ENCODE peak calls at places on chromosome 1, in seven cellular contexts. C, B, G, H, U, W and Z are unnamed samples.

GRCh38 chr1:3068400-3069361 is at the start of gene PRDM16:
- DNase-seq in G (peak), C (peak), U (peak), B (peak), W (peak), H (peak), Z (peak)

GRCh38 chr1:117825414-117825813 is 104.0 kb downstream of the GDAP2 start:
- DNase-seq in C (no peak), H (no peak), W (no peak), B (no peak), U (no peak), G (peak), Z (no peak)

GRCh38 chr1:6899621-6900020 is 114.4 kb downstream of the CAMTA1 start:
- DNase-seq in H (no peak), U (no peak), B (no peak), W (no peak), C (no peak), G (no peak), Z (no peak)

GRCh38 chr1:228836954-228837481 is 101.7 kb downstream of the RHOU start:
- DNase-seq in W (no peak), C (no peak), G (no peak), H (no peak), U (peak), B (no peak), Z (no peak)

GRCh38 chr1:8495928-8496401 is 178.1 kb downstream of the SLC45A1 start:
- DNase-seq in H (no peak), W (no peak), B (no peak), C (no peak), G (no peak), U (no peak), Z (no peak)

GRCh38 chr1:95068956-95069710 is 3.6 kb downstream of the ALG14 start:
- DNase-seq in W (no peak), B (no peak), U (peak), G (no peak), H (no peak), C (no peak), Z (no peak)

GRCh38 chr1:6260961-6261614 is at the start of gene GPR153:
- DNase-seq in C (peak), G (peak), H (no peak), W (no peak), B (peak), U (peak), Z (no peak)

GRCh38 chr1:12346483-12347155 is 116.8 kb downstream of the VPS13D start:
- DNase-seq in G (no peak), U (peak), B (no peak), C (no peak), W (no peak), H (no peak), Z (no peak)

GRCh38 chr1:55323760-55324159 is 108.6 kb upstream of the USP24 start:
- DNase-seq in B (no peak), W (no peak), C (no peak), U (no peak), G (no peak), H (no peak), Z (no peak)

GRCh38 chr1:151693057-151693651 is 23.4 kb downstream of the CELF3 start:
- DNase-seq in C (peak), W (no peak), U (peak), G (no peak), H (peak), B (no peak), Z (peak)

GRCh38 chr1:231883382-231883781 is 256.8 kb downstream of the DISC1 start:
- DNase-seq in W (no peak), U (no peak), B (no peak), G (no peak), H (no peak), C (no peak), Z (no peak)

GRCh38 chr1:7341145-7341900 is 429.8 kb upstream of the VAMP3 start:
- DNase-seq in B (no peak), H (peak), U (peak), W (no peak), C (peak), G (no peak), Z (peak)

GRCh38 chr1:175887521-175887920 is 144.1 kb upstream of the TNR start:
- DNase-seq in W (no peak), U (no peak), B (no peak), C (no peak), H (no peak), G (no peak), Z (no peak)
- H3K27ac ChIP-seq in W (no peak), U (no peak), B (no peak), C (no peak), H (no peak), G (no peak), Z (no peak)

GRCh38 chr1:51853360-51853759 is 25.2 kb downstream of the NRDC start:
- DNase-seq in B (no peak), U (peak), C (no peak), W (no peak), G (no peak), H (no peak), Z (no peak)
- TF ChIP-seq CTCF in B (no peak), U (no peak), C (no peak), W (no peak), G (no peak), H (no peak), Z (no peak)

GRCh38 chr1:93662481-93663190 is 19.0 kb downstream of the BCAR3 start:
- DNase-seq in G (no peak), B (no peak), C (peak), U (peak), H (peak), W (no peak), Z (peak)
- H3K27ac ChIP-seq in G (peak), B (peak), C (no peak), U (peak), H (peak), W (no peak), Z (peak)

DNA sequence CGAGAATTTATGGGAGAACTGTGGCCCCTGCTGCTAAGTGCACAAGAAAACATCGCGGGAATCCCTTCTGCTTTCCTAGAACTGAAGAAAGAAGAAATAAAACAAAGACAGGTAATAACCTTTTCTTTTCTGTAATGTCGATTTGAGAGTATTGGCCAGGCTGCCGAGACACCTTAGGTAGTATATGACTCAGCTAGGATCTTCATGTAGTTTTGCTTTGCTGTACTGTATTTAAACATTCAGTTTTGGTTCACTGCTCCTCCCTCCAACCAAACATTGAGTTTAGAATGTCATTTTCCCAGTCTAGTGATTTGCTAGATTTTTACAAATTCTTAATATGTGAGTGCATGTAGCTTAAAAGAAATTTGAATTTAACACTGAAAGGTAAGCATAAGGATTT is 5.8 kb downstream of the SRRM1 start:
- DNase-seq in W (no peak), H (no peak), G (no peak), B (no peak), U (no peak), C (no peak), Z (no peak)
- TF ChIP-seq CTCF in W (no peak), H (no peak), G (no peak), B (no peak), U (no peak), C (no peak), Z (no peak)

DNA sequence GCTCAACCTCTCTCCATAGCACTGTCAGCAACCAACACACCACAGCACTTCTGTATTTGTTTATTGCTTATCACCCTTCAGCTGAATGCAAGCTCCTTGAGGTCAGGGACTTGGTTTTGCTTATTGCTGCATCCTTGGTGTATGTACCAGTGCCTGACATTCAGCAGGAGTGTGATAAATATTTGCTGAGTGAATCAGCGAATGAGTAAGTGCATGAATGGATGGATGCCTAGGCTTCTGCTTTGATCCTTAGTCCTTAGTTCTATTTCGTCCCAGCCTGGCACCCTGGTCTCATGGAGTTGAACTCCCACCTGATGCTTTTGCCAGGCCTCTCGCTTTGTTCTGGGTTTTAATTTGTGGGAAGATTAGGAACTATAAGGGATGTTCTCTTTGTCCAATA is 88.2 kb downstream of the ZSCAN20 start:
- DNase-seq in B (no peak), W (no peak), G (no peak), U (no peak), C (no peak), H (peak), Z (no peak)
- H3K27ac ChIP-seq in B (no peak), W (no peak), G (no peak), U (no peak), C (no peak), H (no peak), Z (no peak)

DNA sequence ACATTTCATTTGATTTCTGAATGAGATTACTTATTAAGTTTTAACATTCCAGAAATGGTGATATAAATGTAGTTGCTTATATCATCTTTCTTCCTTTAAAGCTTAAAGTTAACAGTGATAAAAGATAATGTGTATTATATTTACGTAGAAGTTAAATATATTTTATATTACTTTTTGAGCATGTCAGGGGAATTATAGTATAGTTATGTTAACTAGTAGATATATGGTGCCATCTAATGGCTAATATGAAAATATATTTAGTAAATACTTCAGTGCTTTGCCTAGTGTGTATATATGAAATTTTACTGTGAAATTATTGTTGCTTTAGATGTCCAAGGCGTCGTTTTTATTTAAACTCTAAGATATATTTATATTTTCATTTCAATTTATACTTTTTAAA is 51.5 kb downstream of the SYT14 start:
- DNase-seq in H (peak), G (no peak), U (peak), W (no peak), C (peak), B (no peak), Z (no peak)
- TF ChIP-seq CTCF in H (peak), G (peak), U (peak), W (no peak), C (peak), B (no peak), Z (no peak)

DNA sequence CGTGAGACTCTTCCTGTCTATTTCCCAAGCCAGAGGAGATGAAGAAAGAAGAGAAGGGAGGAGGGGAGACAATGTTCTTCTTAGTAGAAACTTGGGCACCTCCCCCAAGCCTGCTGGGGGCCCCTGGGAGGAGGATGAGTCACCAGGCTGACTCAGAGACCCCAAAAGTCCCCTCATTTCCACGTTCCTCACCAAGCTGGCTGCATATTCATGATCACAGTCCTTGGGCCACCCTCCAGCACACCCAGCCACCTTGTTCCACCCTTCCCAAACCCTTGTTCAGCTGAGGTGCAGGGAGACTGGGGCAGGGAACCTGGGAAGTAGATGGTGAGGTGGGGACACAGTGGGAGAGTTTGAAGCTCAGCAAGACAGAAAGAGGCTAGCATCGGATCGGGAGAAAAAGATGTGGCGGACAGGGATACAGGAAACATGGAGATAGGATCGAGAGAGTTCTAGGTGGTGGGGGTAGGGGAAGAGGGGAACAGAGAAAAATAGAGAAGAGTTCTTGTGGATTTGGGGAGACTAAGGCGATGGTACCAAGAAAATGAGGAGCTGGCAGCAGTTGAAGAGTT is 712 bp downstream of the RAB13 start:
- DNase-seq in H (peak), U (peak), B (no peak), W (no peak), C (peak), G (no peak), Z (peak)
- H3K27ac ChIP-seq in H (peak), U (peak), B (peak), W (peak), C (no peak), G (peak), Z (peak)

DNA sequence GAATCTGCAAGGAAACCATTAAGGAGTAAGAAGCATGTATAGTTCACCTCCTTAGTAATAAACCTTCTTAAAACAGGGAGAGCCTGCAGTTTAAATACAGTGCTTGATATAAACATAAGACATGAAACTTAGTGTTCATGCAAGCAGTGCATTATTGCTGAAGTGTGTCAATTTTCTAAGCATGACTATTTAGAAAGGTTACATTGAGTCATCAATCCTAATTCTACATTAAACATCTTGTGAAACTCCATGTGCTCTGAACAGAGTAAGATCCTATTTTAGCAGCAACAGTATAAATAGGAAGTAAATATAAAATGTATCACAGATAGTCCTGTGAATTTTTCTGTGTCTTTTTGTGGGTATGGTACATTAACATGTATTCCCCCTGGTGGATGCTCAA is 135.5 kb downstream of the ESRRG start:
- DNase-seq in H (no peak), U (no peak), G (no peak), B (no peak), C (no peak), W (no peak), Z (no peak)
- TF ChIP-seq CTCF in H (no peak), U (no peak), G (no peak), B (no peak), C (no peak), W (no peak), Z (no peak)

GRCh38 chr1:162716123-162716522 is 74.4 kb upstream of the HSD17B7 start:
- DNase-seq in H (no peak), W (no peak), B (no peak), G (peak), U (no peak), C (no peak), Z (no peak)
- H3K27ac ChIP-seq in H (no peak), W (no peak), B (no peak), G (no peak), U (no peak), C (no peak), Z (no peak)